ENCODE peak calls at places on chromosomes 6 and 20, in nine cellular contexts. One of them, this sample, is unnamed. For H3K4me1, the result is how much of the 10 kb centered on the place peaks cover.

GRCh38 chr6:143692696-143693095 is 14.9 kb downstream of the PHACTR2 start:
- DNase-seq in neural progenitor cell: no peak
- DNase-seq in uterus: no peak
- DNase-seq in A549: no peak
- DNase-seq in lung: no peak
- DNase-seq in upper lobe of left lung: peak
- DNase-seq in fibroblast of lung: peak
- DNase-seq in colonic mucosa: no peak
- DNase-seq in MM.1S: no peak
- DNase-seq in this sample: no peak

GRCh38 chr20:57439432-57439831 is 48.2 kb downstream of the RBM38 start:
- DNase-seq in neural progenitor cell: no peak
- DNase-seq in uterus: peak
- DNase-seq in A549: no peak
- DNase-seq in lung: peak
- DNase-seq in upper lobe of left lung: peak
- DNase-seq in fibroblast of lung: no peak
- DNase-seq in colonic mucosa: peak
- DNase-seq in MM.1S: no peak
- DNase-seq in this sample: peak

GRCh38 chr6:2738373-2738979 is 12.2 kb downstream of the MYLK4 start:
- DNase-seq in neural progenitor cell: peak
- DNase-seq in uterus: no peak
- DNase-seq in A549: peak
- DNase-seq in lung: no peak
- DNase-seq in upper lobe of left lung: no peak
- DNase-seq in fibroblast of lung: peak
- DNase-seq in colonic mucosa: peak
- DNase-seq in MM.1S: peak
- DNase-seq in this sample: no peak

GRCh38 chr6:28337103-28337520 is 1.2 kb upstream of the ZSCAN31 start:
- DNase-seq in neural progenitor cell: no peak
- DNase-seq in uterus: no peak
- DNase-seq in A549: no peak
- DNase-seq in lung: no peak
- DNase-seq in upper lobe of left lung: no peak
- DNase-seq in fibroblast of lung: peak
- DNase-seq in colonic mucosa: no peak
- DNase-seq in MM.1S: no peak
- DNase-seq in this sample: no peak

GRCh38 chr6:27518881-27519795 is 46.2 kb upstream of the ZNF184 start:
- DNase-seq in neural progenitor cell: peak
- DNase-seq in uterus: peak
- DNase-seq in A549: no peak
- DNase-seq in lung: peak
- DNase-seq in upper lobe of left lung: peak
- DNase-seq in fibroblast of lung: peak
- DNase-seq in colonic mucosa: peak
- DNase-seq in MM.1S: peak
- DNase-seq in this sample: peak

GRCh38 chr6:167252271-167252670 is 38.8 kb upstream of the UNC93A start:
- DNase-seq in neural progenitor cell: no peak
- DNase-seq in uterus: no peak
- DNase-seq in A549: no peak
- DNase-seq in lung: no peak
- DNase-seq in upper lobe of left lung: no peak
- DNase-seq in fibroblast of lung: no peak
- DNase-seq in colonic mucosa: no peak
- DNase-seq in MM.1S: no peak
- DNase-seq in this sample: no peak

GRCh38 chr6:133814797-133815196 is 74.1 kb upstream of the TCF21 start:
- DNase-seq in neural progenitor cell: no peak
- DNase-seq in uterus: peak
- DNase-seq in A549: no peak
- DNase-seq in lung: no peak
- DNase-seq in upper lobe of left lung: no peak
- DNase-seq in fibroblast of lung: peak
- DNase-seq in colonic mucosa: no peak
- DNase-seq in MM.1S: no peak
- DNase-seq in this sample: no peak

GRCh38 chr6:39239527-39240154 is 10.4 kb upstream of the KCNK5 start:
- DNase-seq in neural progenitor cell: peak
- DNase-seq in uterus: no peak
- DNase-seq in A549: no peak
- DNase-seq in lung: no peak
- DNase-seq in upper lobe of left lung: no peak
- DNase-seq in fibroblast of lung: no peak
- DNase-seq in colonic mucosa: no peak
- DNase-seq in MM.1S: no peak
- DNase-seq in this sample: no peak

GRCh38 chr6:34810936-34811632 is 19.2 kb downstream of the BLTP3A start:
- DNase-seq in neural progenitor cell: no peak
- DNase-seq in uterus: no peak
- DNase-seq in A549: no peak
- DNase-seq in lung: no peak
- DNase-seq in upper lobe of left lung: no peak
- DNase-seq in fibroblast of lung: peak
- DNase-seq in colonic mucosa: peak
- DNase-seq in MM.1S: peak
- DNase-seq in this sample: no peak

GRCh38 chr6:151372164-151372563 is 19.2 kb downstream of the ZBTB2 start:
- DNase-seq in neural progenitor cell: no peak
- DNase-seq in uterus: no peak
- DNase-seq in A549: no peak
- DNase-seq in lung: no peak
- DNase-seq in upper lobe of left lung: no peak
- DNase-seq in fibroblast of lung: no peak
- DNase-seq in colonic mucosa: no peak
- DNase-seq in MM.1S: no peak
- DNase-seq in this sample: no peak

GRCh38 chr6:162063666-162064065 is 663.9 kb downstream of the PRKN start:
- DNase-seq in neural progenitor cell: no peak
- DNase-seq in uterus: no peak
- DNase-seq in A549: no peak
- DNase-seq in lung: no peak
- DNase-seq in upper lobe of left lung: no peak
- DNase-seq in fibroblast of lung: no peak
- DNase-seq in colonic mucosa: no peak
- DNase-seq in MM.1S: no peak
- DNase-seq in this sample: no peak

GRCh38 chr6:146364816-146365594 is 178.6 kb upstream of the RAB32 start:
- DNase-seq in neural progenitor cell: no peak
- DNase-seq in uterus: no peak
- DNase-seq in A549: no peak
- DNase-seq in lung: no peak
- DNase-seq in upper lobe of left lung: no peak
- DNase-seq in fibroblast of lung: no peak
- DNase-seq in colonic mucosa: no peak
- DNase-seq in MM.1S: no peak
- DNase-seq in this sample: no peak

GRCh38 chr6:156820089-156820798 is 43.1 kb downstream of the ARID1B start:
- DNase-seq in neural progenitor cell: no peak
- DNase-seq in uterus: no peak
- DNase-seq in A549: no peak
- DNase-seq in lung: no peak
- DNase-seq in upper lobe of left lung: no peak
- DNase-seq in fibroblast of lung: no peak
- DNase-seq in colonic mucosa: no peak
- DNase-seq in MM.1S: no peak
- DNase-seq in this sample: no peak

GRCh38 chr6:67880939-67881705 is 754.0 kb upstream of the ADGRB3 start:
- DNase-seq in neural progenitor cell: no peak
- DNase-seq in uterus: no peak
- DNase-seq in A549: no peak
- DNase-seq in lung: no peak
- DNase-seq in upper lobe of left lung: no peak
- DNase-seq in fibroblast of lung: peak
- DNase-seq in colonic mucosa: no peak
- DNase-seq in MM.1S: no peak
- DNase-seq in this sample: no peak

GRCh38 chr20:57005146-57005933 is 261.1 kb downstream of the BMP7 start:
- DNase-seq in neural progenitor cell: no peak
- DNase-seq in uterus: no peak
- DNase-seq in A549: no peak
- DNase-seq in lung: no peak
- DNase-seq in upper lobe of left lung: no peak
- DNase-seq in fibroblast of lung: no peak
- DNase-seq in colonic mucosa: no peak
- DNase-seq in MM.1S: no peak
- DNase-seq in this sample: no peak

GRCh38 chr6:68756454-68757375 is 121.6 kb downstream of the ADGRB3 start:
- DNase-seq in neural progenitor cell: no peak
- DNase-seq in uterus: no peak
- DNase-seq in A549: no peak
- DNase-seq in lung: no peak
- DNase-seq in upper lobe of left lung: no peak
- DNase-seq in fibroblast of lung: no peak
- DNase-seq in colonic mucosa: no peak
- DNase-seq in MM.1S: no peak
- DNase-seq in this sample: no peak

GRCh38 chr20:48770700-48771099 is 57.1 kb downstream of the PREX1 start:
- DNase-seq in neural progenitor cell: no peak
- DNase-seq in uterus: no peak
- DNase-seq in A549: no peak
- DNase-seq in lung: no peak
- DNase-seq in upper lobe of left lung: no peak
- DNase-seq in fibroblast of lung: no peak
- DNase-seq in colonic mucosa: no peak
- DNase-seq in MM.1S: no peak
- DNase-seq in this sample: no peak

GRCh38 chr6:139597781-139598368 is 223.4 kb upstream of the CITED2 start:
- DNase-seq in neural progenitor cell: peak
- DNase-seq in uterus: peak
- DNase-seq in A549: peak
- DNase-seq in lung: peak
- DNase-seq in upper lobe of left lung: peak
- DNase-seq in fibroblast of lung: peak
- DNase-seq in colonic mucosa: peak
- DNase-seq in MM.1S: no peak
- DNase-seq in this sample: peak

GRCh38 chr20:44326391-44327159 is 10.3 kb upstream of the R3HDML start:
- DNase-seq in neural progenitor cell: peak
- DNase-seq in uterus: no peak
- DNase-seq in A549: no peak
- DNase-seq in lung: no peak
- DNase-seq in upper lobe of left lung: no peak
- DNase-seq in fibroblast of lung: no peak
- DNase-seq in colonic mucosa: no peak
- DNase-seq in MM.1S: peak
- DNase-seq in this sample: peak

GRCh38 chr6:42729731-42730130 is 7.3 kb upstream of the PRPH2 start:
- DNase-seq in neural progenitor cell: no peak
- DNase-seq in uterus: no peak
- DNase-seq in A549: no peak
- DNase-seq in lung: no peak
- DNase-seq in upper lobe of left lung: no peak
- DNase-seq in fibroblast of lung: peak
- DNase-seq in colonic mucosa: no peak
- DNase-seq in MM.1S: no peak
- DNase-seq in this sample: no peak

GRCh38 chr6:127342946-127343752 is at the start of gene ECHDC1:
- DNase-seq in neural progenitor cell: peak
- DNase-seq in uterus: peak
- DNase-seq in A549: peak
- DNase-seq in lung: peak
- DNase-seq in upper lobe of left lung: peak
- DNase-seq in fibroblast of lung: peak
- DNase-seq in colonic mucosa: peak
- DNase-seq in MM.1S: peak
- DNase-seq in this sample: peak
- TF ChIP-seq CTCF in neural progenitor cell: no peak
- TF ChIP-seq CTCF in uterus: peak
- TF ChIP-seq CTCF in A549: no peak
- TF ChIP-seq CTCF in lung: no peak
- TF ChIP-seq CTCF in upper lobe of left lung: no peak
- TF ChIP-seq CTCF in fibroblast of lung: no peak
- TF ChIP-seq CTCF in colonic mucosa: no peak
- TF ChIP-seq CTCF in MM.1S: no peak
- TF ChIP-seq CTCF in this sample: no peak

GRCh38 chr6:91082311-91082803 is 495.5 kb upstream of the MAP3K7 start:
- DNase-seq in neural progenitor cell: peak
- DNase-seq in uterus: no peak
- DNase-seq in A549: no peak
- DNase-seq in lung: no peak
- DNase-seq in upper lobe of left lung: no peak
- DNase-seq in fibroblast of lung: peak
- DNase-seq in colonic mucosa: no peak
- DNase-seq in MM.1S: no peak
- DNase-seq in this sample: no peak
- H3K4me3 ChIP-seq in neural progenitor cell: no peak
- H3K4me3 ChIP-seq in uterus: no peak
- H3K4me3 ChIP-seq in A549: no peak
- H3K4me3 ChIP-seq in lung: no peak
- H3K4me3 ChIP-seq in upper lobe of left lung: no peak
- H3K4me3 ChIP-seq in fibroblast of lung: no peak
- H3K4me3 ChIP-seq in colonic mucosa: no peak
- H3K4me3 ChIP-seq in MM.1S: no peak
- H3K4me3 ChIP-seq in this sample: no peak

DNA sequence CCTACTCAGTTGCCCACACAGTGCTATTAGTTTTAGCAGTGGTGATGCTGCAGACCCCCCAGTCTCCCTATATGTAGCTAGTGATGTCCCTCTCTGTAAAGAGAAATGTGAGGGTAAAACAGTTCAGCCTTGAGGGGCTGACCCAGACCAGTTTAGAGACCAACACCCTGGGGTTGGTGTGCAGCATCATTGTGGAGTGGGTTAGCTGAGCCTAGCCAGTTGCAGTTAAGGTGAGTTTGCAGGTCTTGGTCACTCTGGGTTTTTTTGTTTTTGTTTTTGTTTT is 401 bp upstream of the B3GALT4 start:
- DNase-seq in neural progenitor cell: no peak
- DNase-seq in uterus: no peak
- DNase-seq in A549: no peak
- DNase-seq in lung: no peak
- DNase-seq in upper lobe of left lung: no peak
- DNase-seq in fibroblast of lung: no peak
- DNase-seq in colonic mucosa: no peak
- DNase-seq in MM.1S: no peak
- DNase-seq in this sample: no peak
- H3K4me1 ChIP-seq in neural progenitor cell: under half
- H3K4me1 ChIP-seq in uterus: under half
- H3K4me1 ChIP-seq in A549: under half
- H3K4me1 ChIP-seq in lung: under half
- H3K4me1 ChIP-seq in upper lobe of left lung: half or more
- H3K4me1 ChIP-seq in fibroblast of lung: under half
- H3K4me1 ChIP-seq in colonic mucosa: under half
- H3K4me1 ChIP-seq in MM.1S: under half
- H3K4me1 ChIP-seq in this sample: under half

DNA sequence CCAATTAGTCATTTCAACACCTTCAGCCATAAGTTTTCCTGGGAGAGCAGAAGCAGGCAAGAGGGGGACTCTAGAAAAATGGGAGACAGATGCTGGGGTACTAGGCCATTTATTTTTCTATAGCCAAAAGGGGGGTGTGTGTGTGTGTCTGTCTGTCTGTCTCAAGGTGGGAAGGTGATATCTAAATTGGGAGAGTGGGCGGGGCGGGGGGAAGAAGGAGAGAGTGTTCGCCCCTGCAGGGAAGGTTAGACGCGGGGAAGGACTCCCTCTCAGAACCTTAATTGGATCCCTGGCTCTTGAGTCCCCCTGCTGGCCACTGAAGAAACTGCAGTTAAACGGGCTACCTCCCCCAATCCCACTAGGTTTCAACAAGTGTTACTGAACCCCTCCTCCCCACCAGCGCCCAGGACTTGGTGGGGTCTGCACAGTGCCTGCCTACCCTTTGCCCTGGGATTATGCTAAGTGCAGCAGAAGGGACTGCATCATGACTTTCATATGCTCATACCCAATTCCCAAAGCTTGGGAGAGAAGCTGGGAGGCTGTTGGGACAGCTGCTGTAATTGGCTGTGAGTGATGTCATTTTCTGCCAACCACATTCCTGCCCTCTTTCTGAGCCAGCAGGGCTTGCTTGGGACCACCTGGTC is 45.8 kb downstream of the FOXP4 start:
- DNase-seq in neural progenitor cell: peak
- DNase-seq in uterus: peak
- DNase-seq in A549: peak
- DNase-seq in lung: peak
- DNase-seq in upper lobe of left lung: peak
- DNase-seq in fibroblast of lung: peak
- DNase-seq in colonic mucosa: peak
- DNase-seq in MM.1S: peak
- DNase-seq in this sample: peak
- TF ChIP-seq CTCF in neural progenitor cell: peak
- TF ChIP-seq CTCF in uterus: peak
- TF ChIP-seq CTCF in A549: peak
- TF ChIP-seq CTCF in lung: peak
- TF ChIP-seq CTCF in upper lobe of left lung: peak
- TF ChIP-seq CTCF in fibroblast of lung: peak
- TF ChIP-seq CTCF in colonic mucosa: peak
- TF ChIP-seq CTCF in MM.1S: peak
- TF ChIP-seq CTCF in this sample: peak